ENCODE peak calls at places on chromosomes 2 and 18, in six cellular contexts. E, D, F, N, B and A are unnamed samples.

GRCh38 chr2:133143649-133144048 is 424.6 kb downstream of the NCKAP5 start:
- DNase-seq in B (no peak), E (no peak), D (no peak), F (no peak), N (no peak), A (no peak)

GRCh38 chr18:41624461-41624860 is 330.6 kb upstream of the PIK3C3 start:
- DNase-seq in B (no peak), D (no peak), E (no peak), F (no peak), N (no peak), A (no peak)

GRCh38 chr2:48508461-48509124 is 21.4 kb upstream of the STON1 start:
- DNase-seq in B (no peak), F (peak), D (no peak), E (peak), N (no peak), A (no peak)

GRCh38 chr2:75199428-75200011 is at the start of gene TACR1:
- DNase-seq in D (peak), B (peak), F (peak), N (peak), E (peak), A (peak)

GRCh38 chr18:3217930-3218647 is 1.7 kb downstream of the MYOM1 start:
- DNase-seq in N (no peak), B (no peak), D (no peak), E (no peak), F (peak), A (no peak)

GRCh38 chr2:125373293-125373692 is 1282.7 kb upstream of the GYPC start:
- DNase-seq in E (no peak), B (no peak), N (no peak), D (no peak), F (no peak), A (no peak)

GRCh38 chr2:105038383-105039061 is 653 bp downstream of the MRPS9 start:
- DNase-seq in E (no peak), D (no peak), B (no peak), N (no peak), F (no peak), A (no peak)

GRCh38 chr2:23533014-23533730 is 148.2 kb downstream of the KLHL29 start:
- DNase-seq in N (no peak), E (no peak), F (no peak), B (no peak), D (no peak), A (no peak)

GRCh38 chr2:72136933-72137497 is 10.6 kb downstream of the CYP26B1 start:
- DNase-seq in E (no peak), N (peak), B (peak), D (no peak), F (no peak), A (no peak)

GRCh38 chr2:215374002-215374401 is 61.9 kb downstream of the FN1 start:
- DNase-seq in F (no peak), B (no peak), E (no peak), N (no peak), D (no peak), A (no peak)

GRCh38 chr2:196241175-196241574 is 69.8 kb upstream of the STK17B start:
- DNase-seq in F (no peak), B (no peak), D (peak), N (no peak), E (no peak), A (no peak)

GRCh38 chr2:188293601-188294482 is 2.2 kb downstream of the GULP1 start:
- DNase-seq in B (peak), E (peak), N (peak), F (no peak), D (no peak), A (peak)

GRCh38 chr2:118123561-118124232 is 35.4 kb downstream of the INSIG2 start:
- DNase-seq in F (peak), N (no peak), B (no peak), E (peak), D (no peak), A (no peak)

GRCh38 chr2:43106767-43107527 is 119.5 kb downstream of the ZFP36L2 start:
- DNase-seq in D (peak), B (no peak), F (no peak), E (no peak), N (no peak), A (no peak)

GRCh38 chr2:234611209-234611608 is 114.3 kb upstream of the ARL4C start:
- DNase-seq in F (peak), D (no peak), E (no peak), N (no peak), B (no peak), A (no peak)

GRCh38 chr2:201158111-201158929 is 24.6 kb upstream of the CASP10 start:
- DNase-seq in B (peak), N (no peak), E (peak), F (peak), D (peak), A (peak)

GRCh38 chr2:230898016-230898415 is 27.0 kb downstream of the GPR55 start:
- DNase-seq in E (no peak), D (peak), B (peak), N (peak), F (no peak), A (peak)

GRCh38 chr2:120395686-120396518 is 50.0 kb downstream of the INHBB start:
- DNase-seq in F (peak), D (no peak), N (peak), E (peak), B (no peak), A (peak)

GRCh38 chr2:181952413-181953226 is 33.0 kb upstream of the PPP1R1C start:
- DNase-seq in F (no peak), B (no peak), N (no peak), D (no peak), E (no peak), A (no peak)

GRCh38 chr2:101622210-101622609 is 75.3 kb upstream of the MAP4K4 start:
- DNase-seq in B (no peak), D (no peak), F (no peak), N (no peak), E (no peak), A (no peak)

GRCh38 chr2:221570321-221571107 is 1.6 kb downstream of the EPHA4 start:
- DNase-seq in E (peak), N (no peak), D (no peak), F (no peak), B (no peak), A (peak)

GRCh38 chr2:3001595-3002184 is 375.9 kb downstream of the EIPR1 start:
- DNase-seq in E (peak), B (no peak), F (no peak), N (no peak), D (no peak), A (no peak)

GRCh38 chr2:200966770-200967169 is 3.3 kb upstream of the ORC2 start:
- DNase-seq in D (no peak), F (no peak), N (no peak), E (no peak), B (no peak), A (no peak)

GRCh38 chr18:67766930-67767329 is 250.4 kb upstream of the DSEL start:
- DNase-seq in E (no peak), F (no peak), N (no peak), B (no peak), D (no peak), A (no peak)

GRCh38 chr2:215028231-215028630 is 110.2 kb downstream of the ABCA12 start:
- DNase-seq in D (no peak), F (no peak), B (no peak), N (no peak), E (no peak), A (no peak)

GRCh38 chr2:106845716-106846115 is 40.3 kb downstream of the ST6GAL2 start:
- DNase-seq in D (no peak), N (no peak), F (no peak), E (no peak), B (no peak), A (no peak)

GRCh38 chr2:216548901-216549321 is 50.3 kb downstream of the RPL37A start:
- DNase-seq in B (no peak), F (no peak), E (peak), N (no peak), D (no peak), A (peak)

GRCh38 chr2:73990531-73990930 is 5.8 kb downstream of the TET3 start:
- DNase-seq in B (no peak), N (no peak), E (no peak), F (no peak), D (no peak), A (no peak)

GRCh38 chr2:201448067-201448466 is 3.2 kb downstream of the TRAK2 start:
- DNase-seq in N (no peak), F (no peak), B (no peak), E (no peak), D (no peak), A (no peak)

GRCh38 chr2:68031546-68032160 is 31.2 kb downstream of the C1D start:
- DNase-seq in E (no peak), N (no peak), F (peak), B (no peak), D (no peak), A (no peak)

GRCh38 chr2:120552800-120553471 is 182.7 kb upstream of the GLI2 start:
- DNase-seq in N (peak), B (peak), D (peak), E (peak), F (peak), A (peak)

GRCh38 chr2:96800762-96801463 is 15.2 kb upstream of the CNNM3 start:
- DNase-seq in F (peak), E (peak), D (peak), B (peak), N (peak), A (peak)

GRCh38 chr2:128439231-128440086 is 120.8 kb upstream of the HS6ST1 start:
- DNase-seq in F (no peak), N (no peak), D (no peak), B (no peak), E (no peak), A (peak)

GRCh38 chr2:88212251-88212790 is 42.2 kb downstream of the THNSL2 start:
- DNase-seq in D (no peak), E (no peak), B (no peak), F (peak), N (no peak), A (no peak)

DNA sequence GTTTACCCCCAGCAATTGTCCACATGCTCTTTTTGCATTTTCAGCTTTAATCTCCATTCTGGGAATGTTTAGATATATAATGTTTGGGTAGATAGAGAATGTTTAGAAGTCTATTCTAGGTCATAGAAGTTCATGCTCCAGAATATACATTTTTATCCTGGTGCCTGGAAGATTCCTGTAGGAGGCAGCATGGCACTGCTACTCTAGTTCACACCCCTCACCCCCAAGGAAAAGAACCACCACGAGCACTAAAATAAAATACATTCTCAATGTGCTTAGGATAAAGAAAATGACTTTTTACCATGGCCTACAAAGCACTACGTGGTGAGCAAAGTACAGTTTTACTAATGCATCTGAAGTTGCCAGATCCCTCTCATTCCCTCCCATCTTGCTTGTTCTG is 53.8 kb downstream of the MYO1B start:
- DNase-seq in D (no peak), N (no peak), E (no peak), B (no peak), F (no peak), A (no peak)
- TF ChIP-seq CTCF in D (peak), N (no peak), E (no peak), B (no peak), F (peak), A (no peak)

GRCh38 chr2:159140070-159140774 is 146.3 kb downstream of the WDSUB1 start:
- DNase-seq in F (no peak), B (no peak), D (no peak), N (no peak), E (no peak), A (no peak)
- TF ChIP-seq POLR2A in F (no peak), B (no peak), D (no peak), N (no peak), E (no peak), A (no peak)

DNA sequence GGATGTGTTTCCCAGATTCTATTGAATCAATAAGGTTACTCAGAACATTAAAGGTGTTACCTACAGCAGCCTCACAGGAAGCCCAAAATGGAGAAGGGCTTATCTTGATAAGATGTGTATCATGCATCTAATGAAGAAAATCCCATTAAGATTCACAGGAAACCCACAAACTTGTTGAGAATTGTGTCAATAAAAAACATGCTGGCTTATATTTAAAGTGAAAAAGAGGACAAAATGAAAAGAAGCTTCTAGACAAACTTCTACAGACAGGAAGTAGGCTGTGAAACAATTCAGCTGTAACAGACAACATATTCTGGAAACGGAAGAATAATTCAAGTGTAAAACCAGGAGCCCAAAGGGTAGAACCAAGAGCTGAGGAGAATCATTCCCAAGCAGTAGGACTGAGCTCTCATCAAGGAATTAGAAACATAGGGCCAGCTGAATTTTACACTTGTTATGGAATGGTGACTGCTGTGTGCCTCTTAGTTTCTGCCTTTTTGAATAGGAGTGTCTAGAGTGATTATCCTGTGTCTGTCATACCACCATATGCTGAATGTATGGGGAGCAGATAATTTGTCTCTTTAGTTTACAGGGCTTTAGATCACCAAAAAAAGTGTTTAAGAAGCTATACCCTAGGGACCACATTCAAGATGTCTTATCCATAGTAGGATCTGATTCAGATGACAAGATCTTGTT is 9.6 kb downstream of the IMMT start:
- DNase-seq in F (no peak), E (no peak), N (no peak), B (no peak), D (no peak), A (no peak)
- H3K4me3 ChIP-seq in F (no peak), E (no peak), N (no peak), B (no peak), D (no peak), A (no peak)

DNA sequence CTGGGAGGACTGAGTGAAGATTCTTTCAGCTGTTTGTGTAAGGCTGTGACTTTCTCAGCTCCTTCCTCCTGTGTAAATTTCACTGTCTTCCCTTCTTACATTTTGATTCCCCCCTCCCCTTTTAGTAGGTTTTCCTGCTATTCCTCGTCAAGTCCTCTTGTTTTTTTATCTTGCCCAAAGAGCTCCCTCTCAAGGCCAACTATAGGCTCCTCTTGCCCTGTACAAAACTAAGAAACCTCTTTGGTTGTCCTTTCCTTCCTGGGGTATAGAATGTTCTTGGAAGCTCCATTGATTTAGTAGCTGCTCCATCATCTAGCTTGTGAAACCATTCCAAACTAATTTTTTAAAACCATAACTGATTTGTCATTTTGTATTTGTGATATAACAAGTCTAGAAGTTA is 7.3 kb downstream of the CCDC121 start:
- DNase-seq in B (no peak), E (no peak), F (no peak), N (no peak), D (no peak), A (no peak)
- TF ChIP-seq CTCF in B (no peak), E (no peak), F (no peak), N (no peak), D (no peak), A (no peak)

DNA sequence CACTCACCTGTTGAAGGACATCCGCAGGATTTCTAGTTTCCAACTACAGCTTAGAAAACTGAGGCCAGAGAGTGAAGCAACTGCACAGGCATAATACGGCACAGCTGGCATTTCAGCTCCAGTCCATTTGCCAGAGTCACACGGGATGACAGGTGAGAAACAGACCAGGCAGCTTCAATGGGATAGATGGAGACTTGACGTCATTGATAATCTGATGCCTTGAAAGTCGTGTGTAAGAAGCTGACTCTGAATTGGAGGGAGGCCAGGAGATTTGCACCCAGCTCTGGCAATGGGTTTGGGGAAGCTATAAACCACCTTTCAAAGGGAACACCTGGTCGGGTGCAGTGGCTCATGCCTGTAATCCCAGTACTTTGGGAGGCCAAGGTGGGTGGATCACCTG is 12.4 kb upstream of the DNMT3A start:
- DNase-seq in F (no peak), N (no peak), E (no peak), B (no peak), D (no peak), A (no peak)
- TF ChIP-seq POLR2A in F (no peak), N (no peak), E (no peak), B (no peak), D (no peak), A (no peak)

GRCh38 chr2:144449028-144449406 is 70.9 kb downstream of the ZEB2 start:
- DNase-seq in B (no peak), F (no peak), N (no peak), D (no peak), E (peak), A (no peak)
- H3K4me3 ChIP-seq in B (no peak), F (no peak), N (peak), D (no peak), E (no peak), A (no peak)

GRCh38 chr2:238321467-238321866 is 1.1 kb downstream of the TRAF3IP1 start:
- DNase-seq in B (no peak), F (peak), N (no peak), D (no peak), E (no peak), A (peak)
- TF ChIP-seq CTCF in B (no peak), F (no peak), N (no peak), D (no peak), E (no peak), A (no peak)

GRCh38 chr2:44937688-44938240 is 3.7 kb upstream of the SIX3 start:
- DNase-seq in B (no peak), E (no peak), D (no peak), F (no peak), N (peak), A (no peak)
- TF ChIP-seq POLR2A in B (no peak), E (no peak), D (no peak), F (no peak), N (no peak), A (no peak)